ENCODE peak calls at places on chromosomes 2 and 18, in seven cellular contexts. H is colonic mucosa; B is CD8-positive, alpha-beta memory T cell; P is DND-41; Z is CD8-positive, alpha-beta T cell; C is right atrium auricular region; G is suprapubic skin. R is an unnamed sample.
A peak's percentile ranks its signal among the peaks of the same experiment; 100 is the strongest.

GRCh38 chr2:96631804-96632435 is 6.2 kb downstream of the KANSL3 start:
- DNase-seq in Z (no peak), H (no peak), C (no peak), P (no peak), G (no peak), B (no peak), R (no peak)

GRCh38 chr2:207230261-207231105 is 64.7 kb upstream of the KLF7 start:
- DNase-seq in P (no peak), H (no peak), Z (no peak), B (no peak), C (no peak), G (no peak), R (peak; percentile 39)

GRCh38 chr18:44679912-44680270 is 797 bp upstream of the SETBP1 start:
- DNase-seq in H (peak; percentile 66), P (peak; percentile 66), G (peak; percentile 84), Z (no peak), B (peak; percentile 9), C (peak; percentile 61), R (peak; percentile 14)

GRCh38 chr18:27185025-27185763 is at the start of gene CHST9:
- DNase-seq in H (no peak), P (no peak), B (no peak), G (no peak), Z (no peak), C (no peak), R (no peak)

GRCh38 chr18:76685402-76685801 is 137.0 kb upstream of the ZNF236 start:
- DNase-seq in P (no peak), C (no peak), H (no peak), Z (no peak), B (no peak), G (no peak), R (no peak)

GRCh38 chr2:95044598-95044997 is 19.1 kb downstream of the MAL start:
- DNase-seq in Z (no peak), G (no peak), C (no peak), B (no peak), P (no peak), H (no peak), R (no peak)

GRCh38 chr2:160054984-160055725 is 7.3 kb downstream of the PLA2R1 start:
- DNase-seq in B (no peak), Z (no peak), G (no peak), C (no peak), P (no peak), H (no peak), R (no peak)

GRCh38 chr2:70726947-70727725 is 40.9 kb downstream of the ADD2 start:
- DNase-seq in G (no peak), Z (no peak), P (no peak), H (no peak), C (peak; percentile 21), B (no peak), R (no peak)

GRCh38 chr2:237604960-237605359 is 14.4 kb upstream of the RAB17 start:
- DNase-seq in C (no peak), H (no peak), P (no peak), Z (no peak), B (no peak), G (no peak), R (no peak)

GRCh38 chr18:76491801-76492668 is 3.0 kb downstream of the ZNF516 start:
- DNase-seq in Z (no peak), H (peak; percentile 56), C (peak; percentile 69), P (no peak), G (no peak), B (no peak), R (peak; percentile 18)

GRCh38 chr18:57854726-57855125 is 51.6 kb upstream of the ATP8B1 start:
- DNase-seq in Z (no peak), B (no peak), H (peak; percentile 63), C (no peak), P (no peak), G (no peak), R (no peak)

GRCh38 chr2:10410001-10410671 is 38.0 kb downstream of the ODC1 start:
- DNase-seq in P (no peak), C (no peak), Z (no peak), H (no peak), B (no peak), G (no peak), R (no peak)

GRCh38 chr2:26251893-26252292 is 7.2 kb downstream of the HADHB start:
- DNase-seq in H (no peak), P (peak; percentile 53), Z (no peak), C (no peak), B (no peak), G (no peak), R (no peak)

GRCh38 chr2:9941196-9941995 is 10.1 kb upstream of the GRHL1 start:
- DNase-seq in G (no peak), H (peak; percentile 27), P (no peak), B (no peak), C (no peak), Z (no peak), R (no peak)

GRCh38 chr2:28993211-28993960 is 12.3 kb downstream of the TOGARAM2 start:
- DNase-seq in H (peak; percentile 76), G (peak; percentile 73), Z (no peak), C (no peak), B (no peak), P (no peak), R (no peak)

GRCh38 chr2:211114826-211115450 is 558.5 kb downstream of the CPS1 start:
- DNase-seq in B (no peak), P (no peak), C (no peak), H (no peak), Z (no peak), G (no peak), R (no peak)

GRCh38 chr2:3706892-3707291 is 3.5 kb downstream of the DCDC2C start:
- DNase-seq in G (no peak), Z (no peak), P (no peak), B (no peak), H (no peak), C (no peak), R (no peak)

GRCh38 chr18:36527025-36527424 is 229.5 kb downstream of the FHOD3 start:
- DNase-seq in G (no peak), B (no peak), Z (no peak), C (no peak), H (no peak), P (no peak), R (no peak)

GRCh38 chr2:11748018-11748860 is 1.8 kb downstream of the LPIN1 start:
- DNase-seq in B (no peak), G (no peak), Z (no peak), P (no peak), H (no peak), C (no peak), R (no peak)

GRCh38 chr2:204337638-204338037 is 207.6 kb upstream of the PARD3B start:
- DNase-seq in Z (no peak), B (no peak), P (no peak), C (no peak), G (no peak), H (no peak), R (no peak)

GRCh38 chr18:59488899-59489298 is 129.8 kb upstream of the LMAN1 start:
- DNase-seq in P (no peak), C (no peak), B (no peak), Z (no peak), H (no peak), G (no peak), R (no peak)

GRCh38 chr2:232013701-232014353 is 52.3 kb downstream of the DIS3L2 start:
- DNase-seq in G (no peak), Z (no peak), H (no peak), C (no peak), P (no peak), B (no peak), R (no peak)

GRCh38 chr2:184646177-184646576 is 47.8 kb downstream of the ZNF804A start:
- DNase-seq in B (no peak), C (no peak), Z (no peak), P (no peak), H (no peak), G (no peak), R (no peak)
- H3K4me3 ChIP-seq in B (no peak overlapping the region), C (no peak overlapping the region), Z (no peak overlapping the region), P (no peak overlapping the region), H (no peak overlapping the region), G (no peak overlapping the region), R (no peak overlapping the region)

GRCh38 chr2:27653397-27653796 is 10.0 kb downstream of the SUPT7L start:
- DNase-seq in P (no peak), H (no peak), G (no peak), C (no peak), B (no peak), Z (no peak), R (no peak)

GRCh38 chr2:27652341-27652740 is 11.1 kb downstream of the SUPT7L start:
- DNase-seq in H (no peak), B (no peak), G (no peak), C (no peak), P (no peak), Z (no peak), R (no peak)

GRCh38 chr2:27652790-27653189 is 10.6 kb downstream of the SUPT7L start:
- DNase-seq in H (no peak), P (no peak), Z (no peak), G (no peak), C (no peak), B (no peak), R (no peak)

GRCh38 chr2:27651056-27651455 is 12.4 kb downstream of the SUPT7L start:
- DNase-seq in H (no peak), Z (no peak), B (no peak), P (no peak), C (no peak), G (no peak), R (no peak)

DNA sequence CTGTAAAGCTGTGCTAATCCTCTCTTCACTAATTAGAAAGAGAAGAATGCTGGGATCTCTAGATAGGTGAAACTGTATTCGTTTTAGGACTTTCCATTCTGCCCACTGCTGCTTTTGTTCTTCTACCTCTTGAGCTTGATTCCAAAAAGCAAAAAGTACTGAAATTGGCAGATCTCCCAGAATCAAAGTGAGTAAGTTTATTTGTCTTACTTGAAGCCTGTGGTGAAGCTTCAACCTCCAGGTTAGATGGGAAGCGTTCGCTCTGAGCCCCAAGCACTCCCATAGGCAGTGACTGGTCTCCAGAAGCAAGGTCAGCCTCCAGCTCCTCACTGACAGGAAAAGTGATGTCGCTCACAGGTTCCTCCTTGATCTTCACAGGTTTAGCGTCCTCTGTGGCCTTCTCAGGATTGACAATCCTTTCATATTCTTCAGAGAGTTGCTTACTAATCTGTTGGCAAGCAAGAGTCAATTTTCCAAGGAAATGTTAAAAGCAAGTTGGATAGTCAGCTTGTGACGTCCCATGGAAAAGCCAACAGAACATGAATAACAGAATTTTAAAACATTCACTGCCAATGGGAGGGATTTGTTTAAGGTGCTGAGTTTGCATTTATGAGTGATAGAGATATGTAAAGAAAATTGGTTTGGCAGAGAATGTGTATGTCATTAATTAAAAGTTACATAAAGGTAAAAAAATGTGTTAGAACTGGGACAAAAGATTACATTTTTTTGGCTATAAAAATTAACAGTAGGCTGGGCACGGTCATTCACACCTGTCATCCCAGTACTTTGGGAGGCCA is 8.1 kb downstream of the SUPT7L start:
- DNase-seq in H (no peak), C (no peak), P (no peak), Z (no peak), B (no peak), G (no peak), R (no peak)
- H3K36me3 ChIP-seq in H (peaks cover 13% of the 10 kb centered on the region), C (peaks cover 87% of the 10 kb centered on the region), P (peaks cover 88% of the 10 kb centered on the region), Z (peaks cover 56% of the 10 kb centered on the region), B (peaks cover 51% of the 10 kb centered on the region), G (peaks cover 87% of the 10 kb centered on the region), R (peaks cover 52% of the 10 kb centered on the region)

GRCh38 chr18:35306588-35307250 is 16.7 kb upstream of the ZSCAN30 start:
- DNase-seq in Z (no peak), P (no peak), B (no peak), G (no peak), C (no peak), H (no peak), R (no peak)
- H3K9me3 ChIP-seq in Z (peaks cover 79% of the 10 kb centered on the region), P (peaks cover 56% of the 10 kb centered on the region), B (peaks cover 52% of the 10 kb centered on the region), G (peaks cover 39% of the 10 kb centered on the region), C (peaks cover 36% of the 10 kb centered on the region), H (peaks cover 9% of the 10 kb centered on the region), R (peaks cover 26% of the 10 kb centered on the region)

GRCh38 chr18:46148810-46149209 is 44.6 kb downstream of the HAUS1 start:
- DNase-seq in C (peak; percentile 61), H (peak; percentile 42), Z (no peak), P (peak; percentile 70), B (peak; percentile 42), G (no peak), R (peak; percentile 64)
- H3K4me3 ChIP-seq in C (no peak overlapping the region), H (no peak overlapping the region), Z (no peak overlapping the region), P (no peak overlapping the region), B (no peak overlapping the region), G (no peak overlapping the region), R (no peak overlapping the region)

R was measured in CD4-positive, alpha-beta memory T cell.